ENCODE peak calls at places on chromosome 10, in nine cellular contexts. C is activated naive CD8-positive, alpha-beta T cell treated with anti-CD3 and anti-CD28 coated beads, Interleukin-2, amount 50 U/mL, for 16 hours; K is NCI-H1105; I is left colon; N is stimulated activated CD4-positive, alpha-beta T cell treated with anti-CD3 and anti-CD28 coated beads, TNF-alpha, amount 100 ng/mL, for 48 hours; D is RPMI7951; J is NCI-H510A treated with DMSO at 0.1 percent for 48 hours; W is WTC11; P is G401. X is an unnamed sample.

GRCh38 chr10:8273749-8274148 is 219.3 kb downstream of the GATA3 start:
- DNase-seq in C (no peak), K (no peak), I (no peak), N (no peak), D (no peak), J (no peak), W (no peak), P (no peak), X (no peak)

GRCh38 chr10:219731-220472 is 84.6 kb downstream of the ZMYND11 start:
- DNase-seq in C (no peak), K (no peak), I (no peak), N (no peak), D (no peak), J (no peak), W (no peak), P (no peak), X (no peak)

GRCh38 chr10:113979378-113979777 is 64.3 kb upstream of the ADRB1 start:
- DNase-seq in C (no peak), K (no peak), I (no peak), N (no peak), D (no peak), J (no peak), W (no peak), P (peak; percentile 8), X (no peak)

GRCh38 chr10:42970451-42971250 is 106.2 kb upstream of the RET start:
- DNase-seq in C (no peak), K (no peak), I (no peak), N (no peak), D (no peak), J (no peak), W (peak; percentile 10), P (no peak), X (no peak)

GRCh38 chr10:9188022-9188810 is 1133.7 kb downstream of the GATA3 start:
- DNase-seq in C (no peak), K (no peak), I (no peak), N (no peak), D (no peak), J (no peak), W (no peak), P (no peak), X (no peak)

GRCh38 chr10:44293842-44294241 is 91.1 kb downstream of the CXCL12 start:
- DNase-seq in C (no peak), K (no peak), I (no peak), N (no peak), D (peak; percentile 87), J (no peak), W (no peak), P (no peak), X (no peak)

GRCh38 chr10:15122477-15123030 is 25.4 kb downstream of the RPP38 start:
- DNase-seq in C (no peak), K (no peak), I (no peak), N (no peak), D (no peak), J (no peak), W (no peak), P (no peak), X (no peak)

GRCh38 chr10:52437205-52437646 is 123.1 kb downstream of the DKK1 start:
- DNase-seq in C (no peak), K (no peak), I (no peak), N (no peak), D (no peak), J (no peak), W (no peak), P (no peak), X (no peak)

GRCh38 chr10:31466313-31466712 is 147.3 kb downstream of the ZEB1 start:
- DNase-seq in C (no peak), K (no peak), I (no peak), N (no peak), D (no peak), J (no peak), W (no peak), P (no peak), X (no peak)

GRCh38 chr10:25113231-25114035 is 61.4 kb upstream of the GPR158 start:
- DNase-seq in C (no peak), K (peak; percentile 61), I (peak; percentile 82), N (peak; percentile 18), D (peak; percentile 71), J (peak; percentile 27), W (peak; percentile 82), P (peak; percentile 93), X (peak; percentile 53)

GRCh38 chr10:30630571-30630970 is 1.0 kb upstream of the LYZL2 start:
- DNase-seq in C (no peak), K (no peak), I (no peak), N (no peak), D (no peak), J (no peak), W (no peak), P (no peak), X (no peak)